ENCODE peak calls at places on chromosomes 2 and 18, in five cellular contexts. M, N, E, G and W are unnamed samples.

GRCh38 chr2:236130349-236130998 is 37.7 kb downstream of the GBX2 start:
- DNase-seq in M (no peak), N (no peak), E (no peak), G (no peak), W (no peak)

GRCh38 chr2:77228379-77228778 is 293.8 kb downstream of the LRRTM4 start:
- DNase-seq in M (no peak), N (no peak), E (no peak), G (peak; percentile 6), W (no peak)

GRCh38 chr2:109321570-109321969 is 192.6 kb downstream of the SH3RF3 start:
- DNase-seq in M (no peak), N (no peak), E (no peak), G (peak; percentile 39), W (no peak)

GRCh38 chr2:145569108-145569507 is 1049.2 kb upstream of the ZEB2 start:
- DNase-seq in M (no peak), N (no peak), E (no peak), G (no peak), W (no peak)

GRCh38 chr2:165008916-165009315 is 53.6 kb upstream of the SLC38A11 start:
- DNase-seq in M (peak; percentile 90), N (no peak), E (no peak), G (no peak), W (no peak)

GRCh38 chr2:203819434-203820133 is 48.0 kb upstream of the CTLA4 start:
- DNase-seq in M (no peak), N (no peak), E (no peak), G (no peak), W (no peak)

GRCh38 chr2:43375746-43376522 is 149.5 kb upstream of the ZFP36L2 start:
- DNase-seq in M (no peak), N (no peak), E (no peak), G (no peak), W (no peak)

GRCh38 chr18:13453714-13454113 is 235.2 kb downstream of the LDLRAD4 start:
- DNase-seq in M (no peak), N (no peak), E (no peak), G (no peak), W (peak; percentile 19)

GRCh38 chr2:30178618-30179404 is 32.0 kb downstream of the YPEL5 start:
- DNase-seq in M (peak; percentile 65), N (no peak), E (no peak), G (no peak), W (no peak)

GRCh38 chr18:6734746-6735430 is 5.4 kb downstream of the ARHGAP28 start:
- DNase-seq in M (no peak), N (no peak), E (no peak), G (no peak), W (no peak)

GRCh38 chr2:105431367-105432088 is 32.7 kb upstream of the FHL2 start:
- DNase-seq in M (no peak), N (no peak), E (no peak), G (no peak), W (no peak)

GRCh38 chr2:113081458-113082210 is 13.9 kb downstream of the IL1F10 start:
- DNase-seq in M (no peak), N (no peak), E (no peak), G (no peak), W (no peak)

GRCh38 chr2:216596986-216597509 is 36.2 kb upstream of the IGFBP2 start:
- DNase-seq in M (no peak), N (no peak), E (no peak), G (peak; percentile 17), W (no peak)

GRCh38 chr18:38693085-38693484 is 1127.5 kb upstream of the CELF4 start:
- DNase-seq in M (no peak), N (no peak), E (no peak), G (no peak), W (no peak)

GRCh38 chr2:38154395-38154794 is 78.4 kb upstream of the CYP1B1 start:
- DNase-seq in M (no peak), N (no peak), E (no peak), G (no peak), W (no peak)

GRCh38 chr2:25220198-25220712 is 51.9 kb upstream of the POMC start:
- DNase-seq in M (no peak), N (no peak), E (no peak), G (no peak), W (no peak)

GRCh38 chr18:63457987-63458386 is 18.8 kb upstream of the SERPINB5 start:
- DNase-seq in M (no peak), N (no peak), E (no peak), G (no peak), W (no peak)

GRCh38 chr18:50133526-50133925 is 61.4 kb downstream of the MYO5B start:
- DNase-seq in M (no peak), N (no peak), E (no peak), G (no peak), W (no peak)

GRCh38 chr2:20542761-20543578 is 96.1 kb downstream of the RHOB start:
- DNase-seq in M (no peak), N (no peak), E (no peak), G (no peak), W (no peak)

GRCh38 chr2:224242543-224242942 is 159.4 kb downstream of the FAM124B start:
- DNase-seq in M (no peak), N (no peak), E (no peak), G (peak; percentile 52), W (no peak)

GRCh38 chr2:224722250-224722649 is 6.1 kb upstream of the CCDC195 start:
- DNase-seq in M (no peak), N (no peak), E (no peak), G (peak; percentile 13), W (no peak)

GRCh38 chr2:12965540-12966269 is 249.0 kb downstream of the TRIB2 start:
- DNase-seq in M (peak; percentile 49), N (no peak), E (no peak), G (peak; percentile 55), W (no peak)

GRCh38 chr2:77512521-77512920 is 9.7 kb downstream of the LRRTM4 start:
- DNase-seq in M (no peak), N (no peak), E (no peak), G (peak; percentile 10), W (no peak)

GRCh38 chr2:95004287-95004686 is 21.2 kb upstream of the MAL start:
- DNase-seq in M (no peak), N (no peak), E (no peak), G (no peak), W (no peak)

GRCh38 chr2:201854221-201854801 is 48.0 kb downstream of the CDK15 start:
- DNase-seq in M (peak; percentile 73), N (no peak), E (no peak), G (peak; percentile 91), W (no peak)

GRCh38 chr2:241629762-241630435 is 7.1 kb downstream of the THAP4 start:
- DNase-seq in M (no peak), N (no peak), E (no peak), G (no peak), W (no peak)

GRCh38 chr2:69104281-69104680 is 91.3 kb downstream of the ANTXR1 start:
- DNase-seq in M (no peak), N (no peak), E (no peak), G (no peak), W (no peak)

GRCh38 chr2:198476007-198476406 is 671.6 kb downstream of the PLCL1 start:
- DNase-seq in M (no peak), N (no peak), E (no peak), G (peak; percentile 4), W (no peak)

GRCh38 chr2:72953976-72954375 is 36.7 kb downstream of the EMX1 start:
- DNase-seq in M (no peak), N (no peak), E (peak; percentile 20), G (no peak), W (no peak)

GRCh38 chr18:63887424-63887823 is at the start of gene SERPINB2:
- DNase-seq in M (no peak), N (no peak), E (peak; percentile 16), G (no peak), W (no peak)